ENCODE peak calls at places on chromosome 4, in eight cellular contexts. U, E, K, V, I, A, O and L are unnamed samples.

GRCh38 chr4:14115106-14115505 is 487.6 kb upstream of the BOD1L1 start:
- DNase-seq in U (no peak), E (no peak), K (no peak), V (no peak), I (no peak), A (no peak), O (no peak), L (no peak)

GRCh38 chr4:157808796-157809408 is 363.9 kb downstream of the GASK1B start:
- DNase-seq in U (no peak), E (no peak), K (no peak), V (no peak), I (no peak), A (no peak), O (no peak), L (no peak)

GRCh38 chr4:19944806-19945205 is 306.9 kb upstream of the SLIT2 start:
- DNase-seq in U (no peak), E (no peak), K (peak), V (no peak), I (no peak), A (no peak), O (no peak), L (no peak)

GRCh38 chr4:46404961-46405360 is 15.0 kb upstream of the GABRA2 start:
- DNase-seq in U (no peak), E (no peak), K (peak), V (peak), I (no peak), A (peak), O (no peak), L (no peak)

GRCh38 chr4:76896731-76897521 is 1.0 kb downstream of the SOWAHB start:
- DNase-seq in U (peak), E (peak), K (peak), V (peak), I (peak), A (peak), O (no peak), L (no peak)

GRCh38 chr4:182303847-182304246 is 60.6 kb downstream of the TENM3 start:
- DNase-seq in U (no peak), E (no peak), K (no peak), V (no peak), I (no peak), A (no peak), O (no peak), L (no peak)

GRCh38 chr4:85603437-85604336 is 128.7 kb downstream of the ARHGAP24 start:
- DNase-seq in U (peak), E (no peak), K (peak), V (no peak), I (no peak), A (peak), O (no peak), L (no peak)

GRCh38 chr4:61540944-61541343 is 340.8 kb downstream of the ADGRL3 start:
- DNase-seq in U (no peak), E (peak), K (no peak), V (peak), I (no peak), A (no peak), O (no peak), L (no peak)

GRCh38 chr4:170853422-170854021 is 763.8 kb upstream of the AADAT start:
- DNase-seq in U (peak), E (peak), K (peak), V (peak), I (peak), A (peak), O (no peak), L (peak)

GRCh38 chr4:17128268-17128667 is 229.8 kb upstream of the LDB2 start:
- DNase-seq in U (peak), E (no peak), K (peak), V (no peak), I (no peak), A (peak), O (no peak), L (no peak)

GRCh38 chr4:106266201-106266600 is 49.8 kb downstream of the TBCK start:
- DNase-seq in U (peak), E (peak), K (peak), V (peak), I (no peak), A (peak), O (no peak), L (no peak)

GRCh38 chr4:179114615-179115014 is 1672.4 kb upstream of the AGA start:
- DNase-seq in U (no peak), E (no peak), K (no peak), V (no peak), I (no peak), A (no peak), O (no peak), L (no peak)

GRCh38 chr4:184441461-184442392 is 32.6 kb downstream of the IRF2 start:
- DNase-seq in U (no peak), E (no peak), K (peak), V (no peak), I (no peak), A (peak), O (no peak), L (no peak)

GRCh38 chr4:121656269-121656641 is 40.5 kb downstream of the ANXA5 start:
- DNase-seq in U (peak), E (peak), K (peak), V (peak), I (no peak), A (peak), O (no peak), L (peak)

GRCh38 chr4:47612116-47613023 is 127.3 kb downstream of the ATP10D start:
- DNase-seq in U (peak), E (no peak), K (peak), V (no peak), I (no peak), A (no peak), O (no peak), L (no peak)

GRCh38 chr4:16693040-16693506 is 205.4 kb downstream of the LDB2 start:
- DNase-seq in U (no peak), E (no peak), K (no peak), V (no peak), I (peak), A (no peak), O (no peak), L (peak)

GRCh38 chr4:163679189-163679588 is 184.7 kb downstream of the TMA16 start:
- DNase-seq in U (peak), E (peak), K (no peak), V (no peak), I (no peak), A (peak), O (no peak), L (peak)

GRCh38 chr4:177400030-177400429 is 42.2 kb downstream of the AGA start:
- DNase-seq in U (no peak), E (no peak), K (peak), V (no peak), I (no peak), A (no peak), O (no peak), L (no peak)

GRCh38 chr4:76801621-76802545 is 96.1 kb downstream of the SOWAHB start:
- DNase-seq in U (peak), E (no peak), K (no peak), V (peak), I (peak), A (peak), O (no peak), L (no peak)

GRCh38 chr4:147518846-147519767 is 38.2 kb downstream of the EDNRA start:
- DNase-seq in U (peak), E (peak), K (peak), V (peak), I (no peak), A (peak), O (no peak), L (peak)

GRCh38 chr4:125317526-125317880 is 2.7 kb downstream of the FAT4 start:
- DNase-seq in U (peak), E (peak), K (peak), V (peak), I (peak), A (peak), O (no peak), L (no peak)
- TF ChIP-seq CTCF in U (peak), E (peak), K (peak), V (peak), I (peak), A (peak), O (peak), L (peak)

GRCh38 chr4:2413821-2414610 is 4.4 kb downstream of the ZFYVE28 start:
- DNase-seq in U (peak), E (no peak), K (peak), V (no peak), I (peak), A (no peak), O (no peak), L (no peak)

GRCh38 chr4:2412534-2412884 is 5.9 kb downstream of the ZFYVE28 start:
- DNase-seq in U (no peak), E (peak), K (no peak), V (no peak), I (no peak), A (no peak), O (no peak), L (no peak)

GRCh38 chr4:2409381-2409783 is 9.1 kb downstream of the ZFYVE28 start:
- DNase-seq in U (no peak), E (no peak), K (no peak), V (no peak), I (peak), A (no peak), O (no peak), L (no peak)

GRCh38 chr4:2412885-2413716 is 5.3 kb downstream of the ZFYVE28 start:
- DNase-seq in U (peak), E (peak), K (peak), V (peak), I (peak), A (peak), O (peak), L (no peak)

GRCh38 chr4:2411786-2412510 is 6.5 kb downstream of the ZFYVE28 start:
- DNase-seq in U (no peak), E (no peak), K (no peak), V (no peak), I (peak), A (no peak), O (no peak), L (no peak)
- H3K4me3 ChIP-seq in U (peak), E (peak), K (no peak), V (no peak), I (no peak), A (no peak), O (no peak), L (no peak)

DNA sequence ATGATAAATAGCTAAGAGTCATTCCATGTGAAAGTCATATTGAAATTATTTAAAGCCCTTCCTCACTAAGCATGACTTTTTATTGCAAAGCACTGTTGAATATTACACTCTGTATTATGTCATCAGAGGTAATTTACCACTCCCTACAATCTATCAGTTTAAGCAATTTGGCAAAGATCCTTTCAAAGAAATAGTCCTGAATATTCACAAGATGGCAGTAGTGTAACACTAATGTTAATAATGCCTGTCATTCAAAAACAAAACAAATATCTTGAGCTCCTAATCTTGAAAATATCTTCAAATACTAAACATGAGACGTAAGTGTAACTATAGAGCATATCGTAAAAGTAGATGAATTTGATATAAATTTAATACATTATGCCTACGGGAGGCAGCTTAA is 208.6 kb upstream of the TECRL start:
- DNase-seq in U (no peak), E (peak), K (no peak), V (no peak), I (no peak), A (no peak), O (no peak), L (peak)
- TF ChIP-seq CTCF in U (no peak), E (peak), K (no peak), V (no peak), I (no peak), A (no peak), O (no peak), L (peak)

GRCh38 chr4:110414590-110414989 is 61.4 kb upstream of the ENPEP start:
- DNase-seq in U (no peak), E (no peak), K (no peak), V (no peak), I (no peak), A (no peak), O (no peak), L (no peak)

GRCh38 chr4:110417151-110417550 is 58.8 kb upstream of the ENPEP start:
- DNase-seq in U (no peak), E (no peak), K (no peak), V (no peak), I (no peak), A (no peak), O (no peak), L (no peak)

GRCh38 chr4:110415451-110415850 is 60.5 kb upstream of the ENPEP start:
- DNase-seq in U (no peak), E (no peak), K (no peak), V (no peak), I (no peak), A (no peak), O (no peak), L (no peak)

GRCh38 chr4:110412354-110412753 is 63.6 kb upstream of the ENPEP start:
- DNase-seq in U (no peak), E (no peak), K (no peak), V (no peak), I (no peak), A (peak), O (no peak), L (no peak)

GRCh38 chr4:110411599-110412011 is 64.3 kb upstream of the ENPEP start:
- DNase-seq in U (no peak), E (no peak), K (no peak), V (no peak), I (no peak), A (no peak), O (no peak), L (peak)
- H3K4me3 ChIP-seq in U (no peak), E (peak), K (no peak), V (no peak), I (no peak), A (peak), O (no peak), L (no peak)